ENCODE peak calls at places on chromosomes 7 and 10, in ten cellular contexts. J, C, A, U, H, D, T, B, R and M are unnamed samples.

GRCh38 chr10:54469587-54470323 is 331.3 kb downstream of the PCDH15 start:
- DNase-seq in T (no peak), B (no peak), C (no peak), J (no peak), U (no peak), H (no peak), R (no peak), D (no peak), A (no peak), M (no peak)

GRCh38 chr10:35685402-35685801 is 43.3 kb upstream of the FZD8 start:
- DNase-seq in A (no peak), D (no peak), T (no peak), U (no peak), R (no peak), B (no peak), C (no peak), H (no peak), J (no peak), M (no peak)

GRCh38 chr10:2023687-2024086 is 286.4 kb upstream of the ADARB2 start:
- DNase-seq in U (no peak), J (no peak), A (no peak), D (no peak), R (no peak), T (no peak), C (no peak), H (no peak), B (no peak), M (no peak)

GRCh38 chr7:22193361-22194016 is 163.5 kb downstream of the RAPGEF5 start:
- DNase-seq in T (no peak), A (peak; percentile 62), D (no peak), U (peak; percentile 68), J (peak; percentile 32), R (peak; percentile 18), C (no peak), H (peak; percentile 78), B (peak; percentile 70), M (peak; percentile 50)

GRCh38 chr10:74888947-74889661 is 62.7 kb downstream of the KAT6B start:
- DNase-seq in J (no peak), H (no peak), C (no peak), B (peak; percentile 24), A (no peak), D (no peak), T (no peak), R (peak; percentile 15), U (no peak), M (no peak)

GRCh38 chr7:13279854-13280435 is 592.5 kb downstream of the ARL4A start:
- DNase-seq in A (peak; percentile 15), J (no peak), B (no peak), D (no peak), T (no peak), C (no peak), H (no peak), U (no peak), R (peak; percentile 41), M (no peak)

GRCh38 chr10:126384269-126384873 is 3.9 kb downstream of the ADAM12 start:
- DNase-seq in T (peak; percentile 82), B (peak; percentile 52), J (no peak), D (no peak), C (no peak), U (no peak), R (peak; percentile 93), A (peak; percentile 99), H (no peak), M (no peak)

GRCh38 chr7:49791089-49791741 is 17.8 kb downstream of the VWC2 start:
- DNase-seq in H (peak; percentile 51), J (no peak), U (no peak), C (no peak), R (no peak), B (no peak), D (no peak), A (no peak), T (no peak), M (no peak)

GRCh38 chr10:28839600-28840007 is 162.3 kb downstream of the BAMBI start:
- DNase-seq in U (no peak), R (peak; percentile 27), J (peak; percentile 17), T (no peak), H (no peak), D (no peak), C (no peak), A (peak; percentile 84), B (no peak), M (peak; percentile 45)

GRCh38 chr7:5472432-5473315 is 49.0 kb upstream of the TNRC18 start:
- DNase-seq in R (no peak), B (no peak), J (no peak), U (no peak), D (no peak), A (no peak), C (no peak), H (no peak), T (no peak), M (no peak)